ENCODE peak calls at places on chromosome 11, in four cellular contexts. C is H1, X is heart left ventricle, H is K562. A is an unnamed sample.

GRCh38 chr11:58905716-58906547 is 33.4 kb upstream of the GLYATL1 start:
- DNase-seq in C (peak), X (peak), H (peak), A (peak)

GRCh38 chr11:85884581-85885021 is 29.4 kb downstream of the CCDC83 start:
- DNase-seq in C (no peak), X (no peak), H (no peak), A (no peak)

GRCh38 chr11:64535811-64536210 is 55.2 kb upstream of the SLC22A12 start:
- DNase-seq in C (no peak), X (no peak), H (no peak), A (no peak)

GRCh38 chr11:2802389-2803185 is 83.0 kb downstream of the CDKN1C start:
- DNase-seq in C (no peak), X (peak), H (no peak), A (peak)

GRCh38 chr11:74839971-74840370 is 91.3 kb downstream of the RNF169 start:
- DNase-seq in C (no peak), X (no peak), H (no peak), A (no peak)

GRCh38 chr11:117172678-117173421 is 5.7 kb upstream of the SIDT2 start:
- DNase-seq in C (no peak), X (no peak), H (no peak), A (no peak)

GRCh38 chr11:37747121-37747520 is 1149.1 kb upstream of the RAG2 start:
- DNase-seq in C (no peak), X (no peak), H (no peak), A (no peak)

GRCh38 chr11:10379871-10380568 is 75.0 kb upstream of the AMPD3 start:
- DNase-seq in C (no peak), X (no peak), H (no peak), A (no peak)

GRCh38 chr11:2685566-2686359 is 14.0 kb downstream of the KCNQ1OT1 start:
- DNase-seq in C (no peak), X (no peak), H (no peak), A (no peak)

GRCh38 chr11:3859373-3859881 is 4.0 kb downstream of the STIM1 start:
- DNase-seq in C (no peak), X (peak), H (peak), A (peak)

GRCh38 chr11:20026629-20027545 is 133.4 kb downstream of the DBX1 start:
- DNase-seq in C (peak), X (no peak), H (no peak), A (no peak)

GRCh38 chr11:17183836-17184235 is 23.9 kb downstream of the PIK3C2A start:
- DNase-seq in C (no peak), X (no peak), H (no peak), A (no peak)

GRCh38 chr11:77113382-77114088 is 10.9 kb downstream of the OMP start:
- DNase-seq in C (no peak), X (peak), H (peak), A (no peak)

GRCh38 chr11:76935030-76935429 is 74.3 kb downstream of the ACER3 start:
- DNase-seq in C (no peak), X (no peak), H (no peak), A (no peak)

GRCh38 chr11:64406221-64406946 is 47.4 kb downstream of the RPS6KA4 start:
- DNase-seq in C (no peak), X (peak), H (no peak), A (peak)

GRCh38 chr11:63916837-63917684 is at the start of gene RCOR2:
- DNase-seq in C (no peak), X (peak), H (peak), A (peak)

GRCh38 chr11:76609736-76610370 is 60.7 kb downstream of the LRRC32 start:
- DNase-seq in C (no peak), X (peak), H (no peak), A (no peak)

GRCh38 chr11:118114266-118114665 is 27.5 kb upstream of the SMIM35 start:
- DNase-seq in C (no peak), X (no peak), H (no peak), A (no peak)

GRCh38 chr11:73995247-73995646 is 12.6 kb upstream of the UCP2 start:
- DNase-seq in C (no peak), X (no peak), H (no peak), A (no peak)

GRCh38 chr11:127859941-127860354 is 727.4 kb downstream of the ETS1 start:
- DNase-seq in C (no peak), X (no peak), H (no peak), A (no peak)

DNA sequence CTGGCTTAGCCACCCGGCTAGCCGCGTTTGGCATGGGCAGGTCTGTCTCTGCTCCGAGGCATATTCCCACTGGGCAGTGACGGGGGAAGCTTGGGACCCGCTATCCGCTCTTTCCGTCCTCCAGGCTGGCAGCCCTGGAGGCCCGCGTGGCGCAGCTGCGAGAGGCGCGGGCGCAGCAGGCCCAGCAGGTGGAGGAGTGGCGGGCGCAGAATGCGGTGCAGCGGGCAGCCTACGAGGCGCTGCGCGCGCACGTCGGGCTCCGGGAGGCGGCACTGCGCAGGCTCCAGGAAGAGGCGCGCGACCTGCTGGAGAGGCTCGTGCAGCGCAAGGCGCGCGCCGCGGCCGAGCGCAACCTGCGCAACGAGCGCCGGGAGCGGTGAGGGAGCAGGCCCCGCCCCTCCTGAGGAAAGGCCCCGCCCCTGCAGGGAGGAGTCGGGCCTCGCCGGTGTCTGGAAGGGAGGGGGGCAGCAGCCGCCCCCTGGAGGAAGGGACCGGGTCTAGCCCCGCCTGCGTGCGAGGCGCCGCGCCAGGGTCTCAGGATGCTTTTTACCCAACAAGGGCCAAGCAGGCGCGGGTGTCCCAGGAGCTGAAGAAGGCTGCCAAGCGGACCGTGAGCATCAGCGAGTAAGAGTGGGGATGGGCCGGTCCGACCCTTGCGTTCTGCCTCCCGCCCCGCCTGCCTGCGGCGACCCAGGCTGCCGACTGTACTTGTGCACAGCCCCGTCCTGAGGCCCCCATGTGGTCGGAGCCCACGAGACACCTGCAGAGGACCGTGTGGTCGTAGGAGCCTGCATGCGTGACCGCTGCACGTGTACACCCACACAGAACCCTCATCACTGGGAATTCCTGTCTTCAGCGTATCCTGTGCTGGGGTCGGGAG is 7.9 kb downstream of the ATG16L2 start:
- DNase-seq in C (peak), X (peak), H (peak), A (peak)
- H3K27ac ChIP-seq in C (no peak), X (peak), H (peak), A (peak)

GRCh38 chr11:103729653-103730052 is 306.8 kb upstream of the DDI1 start:
- DNase-seq in C (no peak), X (no peak), H (no peak), A (no peak)
- H3K27ac ChIP-seq in C (no peak), X (no peak), H (no peak), A (no peak)

GRCh38 chr11:66905631-66906030 is 48.8 kb downstream of the LRFN4 start:
- DNase-seq in C (no peak), X (no peak), H (no peak), A (no peak)

GRCh38 chr11:66907751-66908173 is 50.4 kb downstream of the PC start:
- DNase-seq in C (no peak), X (no peak), H (no peak), A (no peak)

GRCh38 chr11:66904981-66905521 is 48.2 kb downstream of the LRFN4 start:
- DNase-seq in C (no peak), X (no peak), H (no peak), A (no peak)

GRCh38 chr11:66904561-66904960 is 47.7 kb downstream of the LRFN4 start:
- DNase-seq in C (no peak), X (no peak), H (no peak), A (no peak)

DNA sequence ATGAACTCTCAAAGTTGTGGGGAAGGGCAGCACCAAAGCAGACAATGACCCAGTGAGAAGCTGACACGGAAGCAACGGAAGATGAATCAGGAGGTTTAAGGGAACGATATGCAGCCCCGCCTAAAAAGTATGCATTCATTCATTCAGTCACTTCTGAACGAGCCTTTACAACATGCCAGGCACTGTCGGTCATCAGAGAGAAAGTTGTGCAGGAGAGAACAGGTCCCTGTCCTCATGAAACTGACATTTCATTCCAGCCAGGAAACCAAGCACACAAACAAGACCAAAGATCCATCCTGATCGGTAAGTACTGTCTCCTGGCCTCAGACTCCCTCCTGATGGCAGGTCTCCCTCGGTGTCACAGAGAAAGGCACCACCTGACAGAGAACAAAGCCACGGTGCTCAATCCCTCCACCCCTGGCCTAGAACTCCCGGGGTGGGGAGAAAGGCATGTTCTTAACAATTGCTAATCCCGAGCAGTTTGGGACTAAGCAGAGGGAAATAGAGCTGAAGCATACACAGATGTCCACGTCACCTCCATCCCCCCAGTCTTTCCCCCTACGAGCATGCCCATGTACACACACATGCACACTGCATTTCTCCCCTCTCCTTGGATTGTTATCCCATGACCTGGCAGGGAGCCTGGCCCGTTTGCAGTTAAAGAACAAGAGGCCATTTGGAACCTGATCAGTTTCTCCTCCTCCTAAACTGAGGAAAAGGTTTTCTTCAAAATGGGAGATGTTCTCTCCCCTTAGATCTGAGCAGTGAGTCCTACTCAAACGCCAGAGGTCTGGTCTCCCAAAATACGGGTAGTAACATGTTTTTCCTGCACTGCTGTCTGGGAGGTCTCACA is 49.4 kb downstream of the LRFN4 start:
- DNase-seq in C (no peak), X (no peak), H (no peak), A (peak)
- H3K27ac ChIP-seq in C (peak), X (no peak), H (no peak), A (no peak)

GRCh38 chr11:1230121-1230455 is 7.2 kb downstream of the MUC5B start:
- DNase-seq in C (no peak), X (peak), H (no peak), A (no peak)
- H3K27ac ChIP-seq in C (no peak), X (no peak), H (no peak), A (no peak)